ENCODE peak calls at places on chromosome 7, in seven cellular contexts. One of them, this sample, is unnamed.

GRCh38 chr7:108716783-108717182 is 147.1 kb downstream of the DNAJB9 start:
- DNase-seq in PC-9: no peak
- DNase-seq in GM23248: peak
- DNase-seq in hepatocyte: no peak
- DNase-seq in mammary epithelial cell: no peak
- DNase-seq in neural progenitor cell: no peak
- DNase-seq in GM23338: no peak
- DNase-seq in this sample: peak

GRCh38 chr7:3244241-3244814 is 56.7 kb upstream of the SDK1 start:
- DNase-seq in PC-9: peak
- DNase-seq in GM23248: peak
- DNase-seq in hepatocyte: peak
- DNase-seq in mammary epithelial cell: peak
- DNase-seq in neural progenitor cell: no peak
- DNase-seq in GM23338: no peak
- DNase-seq in this sample: peak

GRCh38 chr7:137454169-137455166 is 110.9 kb upstream of the PTN start:
- DNase-seq in PC-9: no peak
- DNase-seq in GM23248: peak
- DNase-seq in hepatocyte: peak
- DNase-seq in mammary epithelial cell: peak
- DNase-seq in neural progenitor cell: peak
- DNase-seq in GM23338: peak
- DNase-seq in this sample: peak

GRCh38 chr7:40008218-40008815 is 58.3 kb downstream of the CDK13 start:
- DNase-seq in PC-9: no peak
- DNase-seq in GM23248: peak
- DNase-seq in hepatocyte: no peak
- DNase-seq in mammary epithelial cell: peak
- DNase-seq in neural progenitor cell: no peak
- DNase-seq in GM23338: no peak
- DNase-seq in this sample: peak

GRCh38 chr7:35969055-35969454 is 168.2 kb downstream of the SEPTIN7 start:
- DNase-seq in PC-9: no peak
- DNase-seq in GM23248: no peak
- DNase-seq in hepatocyte: no peak
- DNase-seq in mammary epithelial cell: no peak
- DNase-seq in neural progenitor cell: no peak
- DNase-seq in GM23338: no peak
- DNase-seq in this sample: no peak

GRCh38 chr7:119413314-119413805 is 859.6 kb upstream of the KCND2 start:
- DNase-seq in PC-9: no peak
- DNase-seq in GM23248: no peak
- DNase-seq in hepatocyte: no peak
- DNase-seq in mammary epithelial cell: no peak
- DNase-seq in neural progenitor cell: no peak
- DNase-seq in GM23338: no peak
- DNase-seq in this sample: no peak

GRCh38 chr7:148334959-148335577 is 255.5 kb upstream of the C7orf33 start:
- DNase-seq in PC-9: no peak
- DNase-seq in GM23248: no peak
- DNase-seq in hepatocyte: peak
- DNase-seq in mammary epithelial cell: peak
- DNase-seq in neural progenitor cell: peak
- DNase-seq in GM23338: no peak
- DNase-seq in this sample: no peak

GRCh38 chr7:142854505-142855400 is at the start of gene EPHB6:
- DNase-seq in PC-9: peak
- DNase-seq in GM23248: peak
- DNase-seq in hepatocyte: peak
- DNase-seq in mammary epithelial cell: peak
- DNase-seq in neural progenitor cell: peak
- DNase-seq in GM23338: peak
- DNase-seq in this sample: peak

GRCh38 chr7:69276011-69276729 is 322.1 kb upstream of the AUTS2 start:
- DNase-seq in PC-9: no peak
- DNase-seq in GM23248: no peak
- DNase-seq in hepatocyte: peak
- DNase-seq in mammary epithelial cell: no peak
- DNase-seq in neural progenitor cell: no peak
- DNase-seq in GM23338: no peak
- DNase-seq in this sample: no peak

GRCh38 chr7:105707967-105708580 is 126.8 kb upstream of the EFCAB10 start:
- DNase-seq in PC-9: no peak
- DNase-seq in GM23248: no peak
- DNase-seq in hepatocyte: no peak
- DNase-seq in mammary epithelial cell: no peak
- DNase-seq in neural progenitor cell: no peak
- DNase-seq in GM23338: no peak
- DNase-seq in this sample: no peak

GRCh38 chr7:105713488-105714465 is 132.5 kb upstream of the EFCAB10 start:
- DNase-seq in PC-9: peak
- DNase-seq in GM23248: peak
- DNase-seq in hepatocyte: no peak
- DNase-seq in mammary epithelial cell: peak
- DNase-seq in neural progenitor cell: no peak
- DNase-seq in GM23338: no peak
- DNase-seq in this sample: no peak

GRCh38 chr7:105715528-105715927 is 134.2 kb upstream of the EFCAB10 start:
- DNase-seq in PC-9: no peak
- DNase-seq in GM23248: no peak
- DNase-seq in hepatocyte: no peak
- DNase-seq in mammary epithelial cell: no peak
- DNase-seq in neural progenitor cell: no peak
- DNase-seq in GM23338: no peak
- DNase-seq in this sample: no peak

GRCh38 chr7:105708681-105709080 is 127.4 kb upstream of the EFCAB10 start:
- DNase-seq in PC-9: no peak
- DNase-seq in GM23248: no peak
- DNase-seq in hepatocyte: no peak
- DNase-seq in mammary epithelial cell: no peak
- DNase-seq in neural progenitor cell: no peak
- DNase-seq in GM23338: no peak
- DNase-seq in this sample: no peak

GRCh38 chr7:105711726-105712402 is 130.6 kb upstream of the EFCAB10 start:
- DNase-seq in PC-9: no peak
- DNase-seq in GM23248: no peak
- DNase-seq in hepatocyte: no peak
- DNase-seq in mammary epithelial cell: no peak
- DNase-seq in neural progenitor cell: no peak
- DNase-seq in GM23338: no peak
- DNase-seq in this sample: no peak
- TF ChIP-seq EZH2 in PC-9: no peak
- TF ChIP-seq EZH2 in GM23248: no peak
- TF ChIP-seq EZH2 in hepatocyte: no peak
- TF ChIP-seq EZH2 in mammary epithelial cell: no peak
- TF ChIP-seq EZH2 in neural progenitor cell: no peak
- TF ChIP-seq EZH2 in GM23338: no peak
- TF ChIP-seq EZH2 in this sample: no peak

DNA sequence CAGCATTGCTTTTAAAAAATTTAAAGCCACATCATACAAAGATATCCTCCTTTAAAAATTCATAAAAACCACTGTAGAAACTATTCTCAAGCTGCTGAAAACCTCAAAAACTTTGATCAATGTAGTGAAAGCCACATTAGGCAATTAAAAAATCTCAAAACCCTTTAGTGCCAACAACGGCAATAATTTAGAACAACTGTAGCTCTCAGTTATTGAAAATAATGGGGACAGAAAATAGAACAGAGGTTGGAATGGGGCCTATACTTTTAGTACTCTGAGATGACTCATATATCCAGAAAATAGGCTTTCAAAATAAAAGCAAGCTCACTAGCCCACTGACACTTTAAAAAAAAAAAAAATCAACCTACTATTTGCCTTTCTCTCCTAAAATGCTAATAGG is 87.5 kb downstream of the GSAP start:
- DNase-seq in PC-9: no peak
- DNase-seq in GM23248: peak
- DNase-seq in hepatocyte: no peak
- DNase-seq in mammary epithelial cell: no peak
- DNase-seq in neural progenitor cell: no peak
- DNase-seq in GM23338: no peak
- DNase-seq in this sample: peak
- H3K4me3 ChIP-seq in PC-9: no peak
- H3K4me3 ChIP-seq in GM23248: no peak
- H3K4me3 ChIP-seq in hepatocyte: no peak
- H3K4me3 ChIP-seq in mammary epithelial cell: no peak
- H3K4me3 ChIP-seq in neural progenitor cell: no peak
- H3K4me3 ChIP-seq in GM23338: no peak
- H3K4me3 ChIP-seq in this sample: no peak

DNA sequence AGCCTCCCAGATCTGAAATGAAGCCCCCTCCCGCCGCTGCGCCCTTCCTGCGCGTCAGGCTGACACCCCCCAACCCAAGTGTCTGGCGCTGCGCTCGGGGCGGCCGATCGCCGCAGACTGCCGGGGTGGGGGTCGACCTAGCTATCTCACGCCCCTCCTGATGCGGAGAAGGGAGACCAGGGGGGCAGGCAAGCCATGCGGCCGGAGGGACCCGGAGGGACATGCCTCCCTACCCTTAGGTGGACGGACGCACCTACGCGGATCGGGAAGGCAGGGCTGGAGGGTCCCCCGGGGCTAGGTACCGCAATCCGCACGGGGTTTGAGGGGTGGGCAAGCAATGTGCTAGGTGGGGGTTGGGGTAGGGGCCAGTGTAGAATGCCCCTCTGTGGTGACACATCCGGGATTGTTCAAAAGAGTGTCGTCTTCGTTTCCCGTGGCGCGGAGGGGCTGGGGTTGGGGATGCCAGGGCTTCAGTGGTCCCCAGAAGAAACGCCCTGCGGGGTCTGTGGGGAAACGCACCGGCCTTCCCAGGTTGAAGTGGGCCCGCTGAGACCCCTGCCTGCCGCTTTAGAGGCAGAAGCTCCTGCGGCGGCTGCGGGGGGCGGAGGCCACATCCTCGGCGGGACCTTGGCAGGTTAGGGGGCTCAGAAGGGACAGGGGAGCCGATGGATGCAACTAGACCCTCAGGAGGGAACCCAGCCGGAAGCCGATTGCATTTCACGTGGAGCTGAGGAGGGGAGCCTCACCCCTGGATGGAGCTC is 913 bp downstream of the ADCYAP1R1 start:
- DNase-seq in PC-9: no peak
- DNase-seq in GM23248: no peak
- DNase-seq in hepatocyte: no peak
- DNase-seq in mammary epithelial cell: no peak
- DNase-seq in neural progenitor cell: peak
- DNase-seq in GM23338: peak
- DNase-seq in this sample: no peak
- TF ChIP-seq EZH2 in PC-9: no peak
- TF ChIP-seq EZH2 in GM23248: no peak
- TF ChIP-seq EZH2 in hepatocyte: peak
- TF ChIP-seq EZH2 in mammary epithelial cell: peak
- TF ChIP-seq EZH2 in neural progenitor cell: peak
- TF ChIP-seq EZH2 in GM23338: no peak
- TF ChIP-seq EZH2 in this sample: no peak

GRCh38 chr7:104328970-104329825 is 795 bp downstream of the LHFPL3 start:
- DNase-seq in PC-9: no peak
- DNase-seq in GM23248: peak
- DNase-seq in hepatocyte: peak
- DNase-seq in mammary epithelial cell: no peak
- DNase-seq in neural progenitor cell: peak
- DNase-seq in GM23338: peak
- DNase-seq in this sample: no peak
- H3K4me3 ChIP-seq in PC-9: no peak
- H3K4me3 ChIP-seq in GM23248: peak
- H3K4me3 ChIP-seq in hepatocyte: no peak
- H3K4me3 ChIP-seq in mammary epithelial cell: no peak
- H3K4me3 ChIP-seq in neural progenitor cell: peak
- H3K4me3 ChIP-seq in GM23338: peak
- H3K4me3 ChIP-seq in this sample: no peak

DNA sequence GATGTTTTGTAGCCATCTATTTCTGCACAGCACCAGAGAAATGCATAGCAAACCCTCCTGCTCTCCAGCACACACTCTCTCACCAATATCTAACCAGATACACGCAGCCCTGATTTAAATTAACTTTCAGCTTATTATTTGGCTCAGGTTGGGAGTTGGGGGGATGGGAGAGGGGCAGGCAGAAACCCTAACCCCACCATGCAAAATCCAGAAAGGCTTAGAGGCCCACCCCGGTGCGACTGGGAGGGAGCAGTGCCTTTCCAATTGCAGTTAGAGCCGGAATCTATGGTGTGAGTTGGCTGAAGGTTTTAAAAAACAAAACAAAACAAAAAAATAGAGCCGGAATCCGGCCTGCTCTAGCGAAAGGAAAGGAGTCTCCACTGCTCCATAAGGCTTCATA is 3.0 kb downstream of the IGF2BP3 start:
- DNase-seq in PC-9: no peak
- DNase-seq in GM23248: peak
- DNase-seq in hepatocyte: peak
- DNase-seq in mammary epithelial cell: no peak
- DNase-seq in neural progenitor cell: peak
- DNase-seq in GM23338: peak
- DNase-seq in this sample: no peak
- TF ChIP-seq EZH2 in PC-9: no peak
- TF ChIP-seq EZH2 in GM23248: no peak
- TF ChIP-seq EZH2 in hepatocyte: no peak
- TF ChIP-seq EZH2 in mammary epithelial cell: no peak
- TF ChIP-seq EZH2 in neural progenitor cell: no peak
- TF ChIP-seq EZH2 in GM23338: no peak
- TF ChIP-seq EZH2 in this sample: no peak

DNA sequence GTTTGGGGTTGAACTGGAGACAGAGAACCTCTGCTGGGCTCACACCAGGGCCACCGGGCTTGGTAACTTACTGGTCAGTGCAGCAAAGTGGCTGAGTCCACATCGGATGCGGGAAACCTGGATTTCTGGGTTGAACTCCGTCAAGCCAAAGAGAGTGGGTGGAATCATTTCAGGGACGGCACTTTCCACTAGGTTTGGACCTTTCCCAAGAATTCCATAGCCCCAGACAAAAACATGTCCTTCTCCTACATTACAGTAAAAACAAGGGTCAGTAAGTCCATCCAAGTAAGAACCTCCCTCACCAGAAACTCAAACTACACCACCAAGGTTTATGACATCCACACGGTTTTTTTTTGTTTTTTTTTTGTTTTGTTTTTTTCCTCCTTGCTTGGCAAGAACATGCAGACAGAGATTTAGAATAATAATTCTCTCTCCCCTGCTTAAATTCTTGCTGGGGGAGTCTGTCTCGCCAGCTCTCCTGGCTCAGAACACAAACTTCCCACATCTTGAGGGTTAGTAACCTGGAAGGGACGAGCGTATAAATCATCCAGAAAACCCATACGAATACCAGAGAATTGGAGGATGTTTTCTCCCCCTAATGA is 17.7 kb downstream of the RCC1L start:
- DNase-seq in PC-9: no peak
- DNase-seq in GM23248: peak
- DNase-seq in hepatocyte: no peak
- DNase-seq in mammary epithelial cell: no peak
- DNase-seq in neural progenitor cell: no peak
- DNase-seq in GM23338: no peak
- DNase-seq in this sample: peak
- H3K4me3 ChIP-seq in PC-9: no peak
- H3K4me3 ChIP-seq in GM23248: no peak
- H3K4me3 ChIP-seq in hepatocyte: no peak
- H3K4me3 ChIP-seq in mammary epithelial cell: no peak
- H3K4me3 ChIP-seq in neural progenitor cell: no peak
- H3K4me3 ChIP-seq in GM23338: no peak
- H3K4me3 ChIP-seq in this sample: no peak

This sample was measured in fibroblast of lung.